ENCODE peak calls at places on chromosomes 11 and 22, in four cellular contexts. V is Peyer's patch, A is lower leg skin, N is astrocyte of the spinal cord. T is an unnamed sample.
A peak's percentile ranks its signal among the peaks of the same experiment; 100 is the strongest.

GRCh38 chr11:79414644-79415317 is 26.0 kb downstream of the TENM4 start:
- DNase-seq in V (no peak), A (no peak), N (peak; percentile 84), T (no peak)

GRCh38 chr22:24433868-24434471 is 6.6 kb downstream of the ADORA2A start:
- DNase-seq in V (peak; percentile 79), A (no peak), N (peak; percentile 25), T (peak; percentile 90)

GRCh38 chr22:37501610-37502341 is 15.6 kb upstream of the MFNG start:
- DNase-seq in V (no peak), A (no peak), N (peak; percentile 92), T (no peak)

GRCh38 chr11:45658292-45658991 is 7.0 kb downstream of the CHST1 start:
- DNase-seq in V (peak; percentile 18), A (peak; percentile 32), N (peak; percentile 81), T (no peak)

GRCh38 chr11:47464479-47464878 is 15.5 kb upstream of the RAPSN start:
- DNase-seq in V (no peak), A (no peak), N (peak; percentile 82), T (no peak)

GRCh38 chr11:20360650-20361049 is 2.9 kb upstream of the HTATIP2 start:
- DNase-seq in V (peak; percentile 66), A (no peak), N (peak; percentile 56), T (no peak)

GRCh38 chr11:134795017-134795416 is 383.0 kb upstream of the B3GAT1 start:
- DNase-seq in V (no peak), A (no peak), N (no peak), T (no peak)

GRCh38 chr22:17738386-17739128 is 35.7 kb downstream of the BID start:
- DNase-seq in V (no peak), A (no peak), N (no peak), T (no peak)

GRCh38 chr11:32526715-32527114 is 56.9 kb upstream of the EIF3M start:
- DNase-seq in V (no peak), A (no peak), N (no peak), T (no peak)

GRCh38 chr11:93051181-93051580 is 81.7 kb downstream of the MTNR1B start:
- DNase-seq in V (no peak), A (no peak), N (peak; percentile 47), T (no peak)

GRCh38 chr22:50306753-50307749 is at the start of gene PLXNB2:
- DNase-seq in V (peak; percentile 61), A (peak; percentile 50), N (peak; percentile 84), T (no peak)

GRCh38 chr11:34468209-34468841 is 29.6 kb downstream of the CAT start:
- DNase-seq in V (peak; percentile 18), A (no peak), N (peak; percentile 34), T (no peak)

GRCh38 chr11:116690623-116691022 is 82.2 kb downstream of the BUD13 start:
- DNase-seq in V (no peak), A (no peak), N (no peak), T (no peak)

GRCh38 chr11:112596324-112596723 is 335.7 kb upstream of the PLET1 start:
- DNase-seq in V (no peak), A (no peak), N (no peak), T (no peak)

GRCh38 chr22:38699143-38699542 is 1.6 kb downstream of the JOSD1 start:
- DNase-seq in V (no peak), A (no peak), N (no peak), T (no peak)

GRCh38 chr11:116933961-116934360 is 96.5 kb upstream of the APOA1 start:
- DNase-seq in V (no peak), A (no peak), N (no peak), T (no peak)

GRCh38 chr22:43811777-43812148 is 342 bp downstream of the EFCAB6 start:
- DNase-seq in V (no peak), A (no peak), N (no peak), T (no peak)

GRCh38 chr22:17920992-17921650 is 103.2 kb downstream of the MICAL3 start:
- DNase-seq in V (no peak), A (no peak), N (no peak), T (no peak)

GRCh38 chr11:1162153-1162497 is 4.4 kb downstream of the MUC5AC start:
- DNase-seq in V (no peak), A (no peak), N (no peak), T (peak; percentile 24)

GRCh38 chr11:114260077-114260476 is 36.1 kb upstream of the NNMT start:
- DNase-seq in V (no peak), A (no peak), N (no peak), T (no peak)

GRCh38 chr22:40524392-40525249 is 111.9 kb downstream of the MRTFA start:
- DNase-seq in V (no peak), A (no peak), N (no peak), T (no peak)

GRCh38 chr11:7591992-7592391 is 78.2 kb downstream of the PPFIBP2 start:
- DNase-seq in V (no peak), A (no peak), N (no peak), T (peak; percentile 71)

GRCh38 chr11:119759324-119759723 is 30.3 kb upstream of the NECTIN1 start:
- DNase-seq in V (no peak), A (no peak), N (peak; percentile 31), T (peak; percentile 31)

GRCh38 chr11:130639369-130639768 is 190.9 kb downstream of the ADAMTS15 start:
- DNase-seq in V (no peak), A (no peak), N (no peak), T (no peak)

GRCh38 chr22:32329202-32329645 is 28.4 kb upstream of the RFPL3 start:
- DNase-seq in V (no peak), A (no peak), N (no peak), T (no peak)

GRCh38 chr22:31055322-31056159 is 25.6 kb upstream of the SMTN start:
- DNase-seq in V (peak; percentile 38), A (peak; percentile 82), N (peak; percentile 97), T (no peak)

GRCh38 chr11:12692238-12693074 is 18.2 kb downstream of the TEAD1 start:
- DNase-seq in V (peak; percentile 31), A (peak; percentile 73), N (peak; percentile 97), T (no peak)

GRCh38 chr22:26906464-26906863 is 249.1 kb downstream of the MIAT start:
- DNase-seq in V (no peak), A (no peak), N (no peak), T (no peak)

GRCh38 chr22:40289991-40290459 is 56.3 kb upstream of the ADSL start:
- DNase-seq in V (peak; percentile 68), A (no peak), N (peak; percentile 7), T (peak; percentile 60)

GRCh38 chr11:127890026-127890611 is 697.2 kb downstream of the ETS1 start:
- DNase-seq in V (no peak), A (no peak), N (no peak), T (no peak)

DNA sequence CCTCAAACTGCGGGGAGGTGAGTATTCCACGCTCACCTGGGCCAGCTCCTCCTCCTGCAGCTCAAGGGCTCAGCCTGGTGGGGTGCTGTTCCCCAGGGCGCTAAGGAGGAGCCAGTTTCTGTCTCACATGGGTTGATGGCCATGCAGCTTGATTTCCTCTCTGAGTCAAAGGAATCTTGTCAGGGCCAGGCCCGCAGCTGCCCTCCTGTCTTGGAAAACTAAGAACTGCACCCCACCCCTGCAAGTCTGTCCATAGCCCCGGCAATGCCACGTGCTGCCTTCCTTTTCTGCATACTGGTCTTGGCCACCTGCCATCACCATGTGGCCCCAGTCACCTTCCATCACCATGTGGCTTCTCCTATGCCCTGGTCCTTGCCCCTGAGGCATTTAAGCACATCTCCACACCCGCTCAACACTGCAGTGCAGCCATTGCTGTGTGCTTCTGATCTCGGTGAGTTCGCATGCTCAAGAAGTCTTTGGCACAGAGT is 35.2 kb upstream of the CLDN5 start:
- DNase-seq in V (no peak), A (no peak), N (no peak), T (no peak)
- TF ChIP-seq CTCF in V (no peak), A (no peak), N (no peak), T (no peak)

DNA sequence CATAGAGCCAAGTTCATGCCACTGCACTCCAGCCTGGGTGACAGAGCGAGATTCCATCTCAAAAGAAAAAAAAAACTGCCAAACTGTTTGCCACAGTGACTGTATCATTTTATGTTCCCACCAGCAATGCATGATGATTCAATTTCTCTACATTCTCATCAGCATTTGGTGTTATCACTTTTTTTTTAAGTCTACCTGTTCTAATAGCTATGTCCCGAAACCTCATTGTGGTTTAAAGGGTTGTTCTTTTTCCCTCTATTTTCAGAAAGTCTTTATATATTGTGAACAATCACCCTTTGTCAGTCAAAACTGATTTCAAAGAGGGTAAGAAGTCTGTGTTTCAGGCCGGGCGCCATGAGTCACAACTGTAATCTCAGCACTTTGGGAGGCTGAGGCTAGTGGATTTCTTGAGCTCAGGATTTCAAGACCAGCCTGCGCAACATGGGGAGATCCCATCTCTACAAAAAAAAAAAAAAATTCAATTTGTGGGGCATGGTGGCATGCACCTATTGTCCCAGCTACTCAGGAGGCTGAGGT is 14.8 kb upstream of the FAM168A start:
- DNase-seq in V (no peak), A (no peak), N (no peak), T (no peak)
- TF ChIP-seq CTCF in V (no peak), A (no peak), N (no peak), T (no peak)

DNA sequence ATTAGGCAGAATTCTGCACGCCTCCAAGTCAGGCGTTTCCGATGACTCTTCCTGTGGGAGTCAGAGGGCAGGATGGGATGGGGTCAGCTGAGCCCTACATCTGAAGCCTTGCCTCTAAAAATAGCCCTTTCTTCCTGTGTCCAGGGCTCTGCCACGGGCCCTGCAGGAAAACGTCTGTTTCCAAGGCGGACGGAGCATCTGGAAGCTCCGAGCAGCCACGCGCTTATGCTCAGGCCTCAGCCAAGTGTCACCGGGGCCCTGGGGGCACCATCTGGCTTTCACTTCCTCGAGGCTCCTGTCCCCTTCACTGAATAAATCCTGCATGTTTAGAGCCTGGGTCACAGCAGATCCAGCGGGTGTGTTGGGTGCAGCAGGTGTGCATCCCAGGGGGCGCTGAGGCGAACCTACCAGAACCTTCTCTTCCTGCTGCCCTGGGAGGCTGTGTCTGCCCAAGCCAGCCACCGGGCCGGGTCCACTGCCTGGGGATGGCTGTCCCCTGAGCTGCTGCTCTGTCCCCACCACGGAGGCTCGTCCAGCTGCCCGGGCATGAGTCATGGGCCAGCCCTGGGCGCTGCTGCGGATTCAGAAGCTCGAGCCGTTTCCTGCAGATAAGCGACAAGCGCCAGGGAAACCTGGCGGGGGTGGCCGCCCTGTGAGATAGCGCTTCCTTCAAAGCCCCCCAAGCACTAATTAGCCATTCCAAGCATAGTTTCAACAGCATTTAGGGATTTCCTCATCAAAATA is 32.0 kb upstream of the LINC01488 start:
- DNase-seq in V (no peak), A (no peak), N (peak; percentile 24), T (peak; percentile 62)
- TF ChIP-seq CTCF in V (no peak), A (no peak), N (peak; percentile 12), T (no peak)

DNA sequence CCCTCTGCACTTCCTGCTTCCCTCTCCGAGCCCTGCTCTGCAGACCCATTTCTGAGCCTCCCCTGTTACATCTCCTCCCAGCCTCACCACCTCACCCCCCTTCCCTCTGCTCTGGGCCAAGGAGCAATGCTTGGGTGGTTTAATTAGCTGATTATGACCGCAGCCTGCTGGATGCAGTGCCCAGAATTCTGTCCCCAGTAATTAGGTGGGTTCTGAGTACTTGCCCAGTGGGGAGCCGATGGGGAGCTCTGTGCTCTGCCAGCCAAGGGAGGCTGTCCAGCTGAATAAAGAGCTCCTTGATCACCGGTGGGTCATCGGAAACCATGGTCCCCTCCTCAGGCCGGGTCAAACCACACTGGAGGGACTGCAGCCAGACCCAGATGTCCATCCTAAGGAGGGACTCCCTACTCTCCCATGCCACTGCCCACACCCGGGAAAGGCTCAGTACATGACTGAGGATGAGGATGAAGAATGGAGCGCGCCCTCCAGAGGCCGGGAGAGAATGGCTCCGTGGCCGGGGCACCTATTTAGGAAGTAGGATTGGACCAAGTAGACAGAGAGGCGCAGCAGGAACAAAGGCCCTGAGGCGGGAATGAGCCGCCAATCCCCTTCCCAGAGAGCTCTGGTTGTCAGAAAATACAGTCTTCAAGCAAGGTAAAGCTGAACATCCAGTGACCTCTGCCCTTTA is 9.1 kb downstream of the ARRB1 start:
- DNase-seq in V (no peak), A (no peak), N (no peak), T (no peak)
- TF ChIP-seq CTCF in V (no peak), A (no peak), N (no peak), T (no peak)

T was measured in CD14-positive monocyte.